ENCODE peak calls at places on chromosomes 16 and 17, in four cellular contexts. One of them, this sample, is unnamed.

GRCh38 chr16:23509763-23510153 is 536 bp downstream of the GGA2 start:
- DNase-seq in iPS DF 19.7: no peak
- DNase-seq in HFFc6: peak; percentile 18
- DNase-seq in GM06990: peak; percentile 41
- DNase-seq in this sample: peak; percentile 61

GRCh38 chr17:73770849-73771229 is 126.6 kb upstream of the SDK2 start:
- DNase-seq in iPS DF 19.7: no peak
- DNase-seq in GM06990: no peak
- DNase-seq in HFFc6: no peak
- DNase-seq in this sample: no peak

GRCh38 chr16:69049146-69049545 is 56.3 kb upstream of the HAS3 start:
- DNase-seq in GM06990: no peak
- DNase-seq in iPS DF 19.7: no peak
- DNase-seq in HFFc6: peak; percentile 40
- DNase-seq in this sample: no peak

GRCh38 chr17:58327363-58328194 is 1.0 kb downstream of the TSPOAP1 start:
- DNase-seq in GM06990: peak; percentile 88
- DNase-seq in HFFc6: no peak
- DNase-seq in iPS DF 19.7: no peak
- DNase-seq in this sample: no peak

GRCh38 chr17:17824119-17824779 is 12.5 kb downstream of the SREBF1 start:
- DNase-seq in iPS DF 19.7: no peak
- DNase-seq in GM06990: no peak
- DNase-seq in HFFc6: no peak
- DNase-seq in this sample: no peak

GRCh38 chr16:27355610-27356009 is 41.8 kb downstream of the IL4R start:
- DNase-seq in HFFc6: peak; percentile 23
- DNase-seq in iPS DF 19.7: peak; percentile 35
- DNase-seq in GM06990: no peak
- DNase-seq in this sample: peak; percentile 26

GRCh38 chr17:76585649-76586593 is at the start of gene ST6GALNAC2:
- DNase-seq in GM06990: no peak
- DNase-seq in iPS DF 19.7: no peak
- DNase-seq in HFFc6: peak; percentile 17
- DNase-seq in this sample: peak; percentile 33

GRCh38 chr16:55552621-55553020 is 13.9 kb upstream of the CAPNS2 start:
- DNase-seq in GM06990: no peak
- DNase-seq in iPS DF 19.7: no peak
- DNase-seq in HFFc6: peak; percentile 84
- DNase-seq in this sample: no peak

GRCh38 chr17:39095309-39095686 is 56.1 kb downstream of the PLXDC1 start:
- DNase-seq in HFFc6: no peak
- DNase-seq in GM06990: no peak
- DNase-seq in iPS DF 19.7: no peak
- DNase-seq in this sample: no peak

GRCh38 chr17:2343421-2343820 is 6.1 kb downstream of the SGSM2 start:
- DNase-seq in HFFc6: no peak
- DNase-seq in GM06990: no peak
- DNase-seq in iPS DF 19.7: no peak
- DNase-seq in this sample: no peak

GRCh38 chr17:75476274-75476673 is 19.8 kb downstream of the TMEM94 start:
- DNase-seq in HFFc6: no peak
- DNase-seq in GM06990: no peak
- DNase-seq in iPS DF 19.7: no peak
- DNase-seq in this sample: no peak

GRCh38 chr16:1133810-1134520 is 18.9 kb upstream of the CACNA1H start:
- DNase-seq in HFFc6: no peak
- DNase-seq in iPS DF 19.7: no peak
- DNase-seq in GM06990: no peak
- DNase-seq in this sample: no peak

GRCh38 chr17:83133302-83134121 is 54.1 kb downstream of the METRNL start:
- DNase-seq in GM06990: no peak
- DNase-seq in HFFc6: peak; percentile 71
- DNase-seq in iPS DF 19.7: no peak
- DNase-seq in this sample: no peak

GRCh38 chr17:57406131-57406980 is 150.0 kb downstream of the MSI2 start:
- DNase-seq in iPS DF 19.7: no peak
- DNase-seq in HFFc6: peak; percentile 67
- DNase-seq in GM06990: no peak
- DNase-seq in this sample: no peak

GRCh38 chr16:46573008-46573833 is 48.0 kb downstream of the SHCBP1 start:
- DNase-seq in GM06990: no peak
- DNase-seq in iPS DF 19.7: no peak
- DNase-seq in HFFc6: peak; percentile 40
- DNase-seq in this sample: no peak

GRCh38 chr16:17544785-17545184 is 74.0 kb upstream of the XYLT1 start:
- DNase-seq in GM06990: no peak
- DNase-seq in HFFc6: no peak
- DNase-seq in iPS DF 19.7: peak; percentile 15
- DNase-seq in this sample: no peak

GRCh38 chr17:20010886-20011402 is 1.8 kb downstream of the SPECC1 start:
- DNase-seq in HFFc6: no peak
- DNase-seq in iPS DF 19.7: no peak
- DNase-seq in GM06990: no peak
- DNase-seq in this sample: no peak

GRCh38 chr17:16569358-16569712 is 331 bp upstream of the ZNF287 start:
- DNase-seq in HFFc6: no peak
- DNase-seq in GM06990: no peak
- DNase-seq in iPS DF 19.7: no peak
- DNase-seq in this sample: no peak

GRCh38 chr17:596763-597644 is 117.6 kb downstream of the VPS53 start:
- DNase-seq in HFFc6: peak; percentile 70
- DNase-seq in GM06990: no peak
- DNase-seq in iPS DF 19.7: no peak
- DNase-seq in this sample: no peak

GRCh38 chr17:8420041-8420934 is 15.4 kb upstream of the NDEL1 start:
- DNase-seq in HFFc6: no peak
- DNase-seq in iPS DF 19.7: no peak
- DNase-seq in GM06990: no peak
- DNase-seq in this sample: no peak

GRCh38 chr17:57672205-57672632 is 72.9 kb downstream of the CCDC182 start:
- DNase-seq in iPS DF 19.7: no peak
- DNase-seq in HFFc6: peak; percentile 46
- DNase-seq in GM06990: no peak
- DNase-seq in this sample: peak; percentile 61

GRCh38 chr17:38454528-38454927 is 26.3 kb downstream of the ARHGAP23 start:
- DNase-seq in iPS DF 19.7: no peak
- DNase-seq in HFFc6: peak; percentile 76
- DNase-seq in GM06990: no peak
- DNase-seq in this sample: no peak

GRCh38 chr16:67022531-67023214 is 6.3 kb upstream of the CBFB start:
- DNase-seq in GM06990: no peak
- DNase-seq in iPS DF 19.7: no peak
- DNase-seq in HFFc6: peak; percentile 22
- DNase-seq in this sample: no peak

GRCh38 chr16:24149102-24149501 is 107.0 kb upstream of the CACNG3 start:
- DNase-seq in iPS DF 19.7: no peak
- DNase-seq in HFFc6: no peak
- DNase-seq in GM06990: no peak
- DNase-seq in this sample: no peak

GRCh38 chr16:10931977-10932632 is 10.2 kb downstream of the DEXI start:
- DNase-seq in GM06990: no peak
- DNase-seq in iPS DF 19.7: no peak
- DNase-seq in HFFc6: no peak
- DNase-seq in this sample: no peak

GRCh38 chr17:73232587-73233373 is 28.9 kb downstream of the CPSF4L start:
- DNase-seq in GM06990: no peak
- DNase-seq in HFFc6: peak; percentile 8
- DNase-seq in iPS DF 19.7: no peak
- DNase-seq in this sample: no peak

GRCh38 chr17:49108318-49108717 is 24.3 kb upstream of the B4GALNT2 start:
- DNase-seq in HFFc6: peak; percentile 69
- DNase-seq in GM06990: no peak
- DNase-seq in iPS DF 19.7: peak; percentile 42
- DNase-seq in this sample: no peak

GRCh38 chr17:50274142-50274944 is at the start of gene TMEM92:
- DNase-seq in GM06990: no peak
- DNase-seq in HFFc6: no peak
- DNase-seq in iPS DF 19.7: no peak
- DNase-seq in this sample: no peak

GRCh38 chr16:14372471-14372870 is 257.6 kb downstream of the PARN start:
- DNase-seq in iPS DF 19.7: no peak
- DNase-seq in GM06990: no peak
- DNase-seq in HFFc6: no peak
- DNase-seq in this sample: no peak

GRCh38 chr17:83104577-83105505 is 25.4 kb downstream of the METRNL start:
- DNase-seq in GM06990: no peak
- DNase-seq in iPS DF 19.7: no peak
- DNase-seq in HFFc6: no peak
- DNase-seq in this sample: no peak

GRCh38 chr16:11361043-11361442 is 15.8 kb downstream of the RMI2 start:
- DNase-seq in HFFc6: no peak
- DNase-seq in GM06990: no peak
- DNase-seq in iPS DF 19.7: no peak
- DNase-seq in this sample: no peak

GRCh38 chr16:66322174-66322573 is 44.3 kb upstream of the CDH5 start:
- DNase-seq in GM06990: no peak
- DNase-seq in iPS DF 19.7: no peak
- DNase-seq in HFFc6: no peak
- DNase-seq in this sample: no peak

GRCh38 chr17:31313982-31314787 is at the start of gene EVI2B:
- DNase-seq in HFFc6: peak; percentile 46
- DNase-seq in GM06990: peak; percentile 80
- DNase-seq in iPS DF 19.7: no peak
- DNase-seq in this sample: no peak

GRCh38 chr16:66159987-66160386 is 206.5 kb upstream of the CDH5 start:
- DNase-seq in GM06990: no peak
- DNase-seq in iPS DF 19.7: no peak
- DNase-seq in HFFc6: no peak
- DNase-seq in this sample: no peak

GRCh38 chr17:6796887-6797490 is 21.0 kb downstream of the FBXO39 start:
- DNase-seq in HFFc6: peak; percentile 28
- DNase-seq in iPS DF 19.7: no peak
- DNase-seq in GM06990: no peak
- DNase-seq in this sample: no peak

GRCh38 chr17:17737938-17738894 is 57.0 kb downstream of the RAI1 start:
- DNase-seq in GM06990: no peak
- DNase-seq in iPS DF 19.7: no peak
- DNase-seq in HFFc6: no peak
- DNase-seq in this sample: no peak

GRCh38 chr17:41184480-41184961 is at the start of gene KRTAP4-1:
- DNase-seq in GM06990: no peak
- DNase-seq in iPS DF 19.7: no peak
- DNase-seq in HFFc6: no peak
- DNase-seq in this sample: no peak

GRCh38 chr17:80647746-80648145 is 103.1 kb downstream of the RPTOR start:
- DNase-seq in iPS DF 19.7: no peak
- DNase-seq in HFFc6: peak; percentile 86
- DNase-seq in GM06990: no peak
- DNase-seq in this sample: no peak